ENCODE peak calls at places on chromosomes 5 and 9, in four cellular contexts. Y is stimulated activated CD4-positive, alpha-beta T cell treated with anti-CD3 and anti-CD28 coated beads, TNF-alpha, amount 100 ng/mL, for 48 hours; U is amniotic stem cell; K is occipital lobe. X is an unnamed sample.

GRCh38 chr5:139962445-139962844 is 80.7 kb downstream of the NRG2 start:
- DNase-seq in U (no peak), Y (no peak), K (no peak), X (no peak)

GRCh38 chr9:113564804-113565237 is 101.3 kb downstream of the RGS3 start:
- DNase-seq in K (peak; percentile 46), Y (no peak), U (peak; percentile 40), X (peak; percentile 58)

GRCh38 chr5:33300209-33300742 is 140.5 kb upstream of the TARS1 start:
- DNase-seq in U (no peak), K (no peak), Y (no peak), X (no peak)

GRCh38 chr5:143434261-143435206 is 31.0 kb upstream of the NR3C1 start:
- DNase-seq in U (no peak), K (no peak), Y (no peak), X (no peak)

GRCh38 chr9:37029776-37030590 is 4.1 kb downstream of the PAX5 start:
- DNase-seq in K (no peak), U (no peak), Y (no peak), X (peak; percentile 27)

GRCh38 chr9:73979894-73980264 is 517.3 kb upstream of the RORB start:
- DNase-seq in U (no peak), Y (no peak), K (no peak), X (no peak)

GRCh38 chr5:154794525-154795234 is 39.5 kb downstream of the LARP1 start:
- DNase-seq in U (peak; percentile 30), K (no peak), Y (no peak), X (no peak)

GRCh38 chr5:61486476-61486875 is 154.4 kb downstream of the ZSWIM6 start:
- DNase-seq in U (no peak), Y (no peak), K (no peak), X (no peak)

GRCh38 chr9:90099262-90099982 is 494.6 kb downstream of the GADD45G start:
- DNase-seq in K (no peak), Y (no peak), U (no peak), X (no peak)

GRCh38 chr5:134051305-134051704 is 46.5 kb upstream of the VDAC1 start:
- DNase-seq in Y (no peak), K (no peak), U (no peak), X (no peak)

GRCh38 chr5:4374866-4375265 is 765.3 kb upstream of the ADAMTS16 start:
- DNase-seq in U (no peak), Y (no peak), K (no peak), X (no peak)

GRCh38 chr5:150178262-150178661 is 11.6 kb upstream of the SLC6A7 start:
- DNase-seq in U (no peak), Y (no peak), K (no peak), X (no peak)

GRCh38 chr5:83179966-83180365 is 102.6 kb downstream of the XRCC4 start:
- DNase-seq in K (no peak), U (peak; percentile 4), Y (no peak), X (no peak)

GRCh38 chr9:35905912-35906679 is at the start of gene HRCT1:
- DNase-seq in U (peak; percentile 47), Y (no peak), K (no peak), X (no peak)

GRCh38 chr5:106321242-106321641 is 1349.5 kb downstream of the EFNA5 start:
- DNase-seq in K (no peak), Y (no peak), U (no peak), X (no peak)

GRCh38 chr9:110179734-110180133 is 28.2 kb downstream of the C9orf152 start:
- DNase-seq in U (peak; percentile 26), Y (no peak), K (no peak), X (no peak)

GRCh38 chr9:36597412-36598178 is 24.9 kb downstream of the MELK start:
- DNase-seq in U (peak; percentile 55), K (no peak), Y (no peak), X (no peak)

GRCh38 chr9:137095664-137096517 is 9.1 kb downstream of the MAN1B1 start:
- DNase-seq in Y (peak; percentile 65), U (no peak), K (no peak), X (no peak)

GRCh38 chr5:54175-54730 is 37.7 kb upstream of the PLEKHG4B start:
- DNase-seq in Y (no peak), U (no peak), K (no peak), X (no peak)

GRCh38 chr5:127313847-127314473 is 23.4 kb downstream of the MEGF10 start:
- DNase-seq in K (peak; percentile 11), Y (peak; percentile 51), U (no peak), X (peak; percentile 69)

GRCh38 chr5:174157048-174157447 is 111.5 kb downstream of the NSG2 start:
- DNase-seq in Y (no peak), U (no peak), K (no peak), X (no peak)

GRCh38 chr5:36417668-36418067 is 116.0 kb upstream of the RANBP3L start:
- DNase-seq in K (no peak), U (no peak), Y (no peak), X (no peak)

GRCh38 chr5:173974688-173975239 is 14.2 kb upstream of the C5orf47 start:
- DNase-seq in Y (no peak), K (no peak), U (no peak), X (no peak)

GRCh38 chr5:176658817-176659216 is 11.5 kb downstream of the TSPAN17 start:
- DNase-seq in K (no peak), U (no peak), Y (no peak), X (no peak)

GRCh38 chr5:159912033-159912800 is 4.1 kb upstream of the ADRA1B start:
- DNase-seq in K (no peak), Y (no peak), U (peak; percentile 37), X (no peak)

GRCh38 chr5:146726020-146726419 is 152.5 kb downstream of the PPP2R2B start:
- DNase-seq in Y (no peak), K (no peak), U (no peak), X (no peak)

GRCh38 chr5:136080483-136081180 is 51.8 kb downstream of the TGFBI start:
- DNase-seq in U (peak; percentile 90), K (peak; percentile 23), Y (peak; percentile 65), X (peak; percentile 36)

GRCh38 chr5:150033334-150033733 is 32.8 kb downstream of the HMGXB3 start:
- DNase-seq in U (no peak), Y (no peak), K (no peak), X (no peak)

GRCh38 chr9:134002796-134003195 is 10.7 kb upstream of the VAV2 start:
- DNase-seq in K (no peak), Y (no peak), U (no peak), X (no peak)

GRCh38 chr5:485943-486491 is 38.2 kb downstream of the SLC9A3 start:
- DNase-seq in K (no peak), U (no peak), Y (no peak), X (no peak)

GRCh38 chr5:57458443-57458842 is 24.2 kb downstream of the ACTBL2 start:
- DNase-seq in Y (no peak), K (no peak), U (no peak), X (no peak)

GRCh38 chr5:172727551-172727950 is 43.4 kb downstream of the DUSP1 start:
- DNase-seq in K (no peak), Y (no peak), U (no peak), X (no peak)

GRCh38 chr9:26604076-26604662 is 288.4 kb downstream of the CAAP1 start:
- DNase-seq in U (no peak), Y (no peak), K (no peak), X (no peak)

GRCh38 chr9:63816742-63817621 is 1468.0 kb downstream of the FOXD4L5 start:
- DNase-seq in Y (peak; percentile 44), U (no peak), K (no peak), X (peak; percentile 90)

X was measured in nephron progenitor cell.